ENCODE peak calls at places on chromosome 21, in nine cellular contexts. F is CD8-positive, alpha-beta T cell; Q is left ventricle myocardium inferior; V is mammary epithelial cell; J is right atrium auricular region; W is adrenal gland; M is CD4-positive, CD25-positive, alpha-beta regulatory T cell; L is Karpas-422; O is neural progenitor cell. R is an unnamed sample.
A peak's percentile ranks its signal among the peaks of the same experiment; 100 is the strongest.

GRCh38 chr21:29301703-29302102 is 3.0 kb downstream of the BACH1 start:
- DNase-seq in O (no peak), Q (no peak), J (no peak), F (no peak), L (no peak), V (no peak), W (no peak), M (no peak), R (no peak)

GRCh38 chr21:37670883-37671282 is 245.4 kb downstream of the KCNJ6 start:
- DNase-seq in Q (no peak), W (no peak), V (peak; percentile 25), F (no peak), O (no peak), M (no peak), J (no peak), L (no peak), R (no peak)

GRCh38 chr21:33901421-33902288 is 13.9 kb downstream of the ATP5PO start:
- DNase-seq in V (peak; percentile 33), L (peak; percentile 70), W (peak; percentile 76), Q (no peak), J (peak; percentile 68), M (peak; percentile 67), F (no peak), O (peak; percentile 74), R (peak; percentile 82)

GRCh38 chr21:29523646-29524045 is 224.9 kb downstream of the BACH1 start:
- DNase-seq in W (no peak), M (no peak), V (no peak), O (no peak), Q (no peak), L (no peak), F (no peak), J (no peak), R (no peak)

GRCh38 chr21:35254006-35254751 is 205.1 kb upstream of the RUNX1 start:
- DNase-seq in M (no peak), W (no peak), J (no peak), F (no peak), O (no peak), L (no peak), V (peak; percentile 91), Q (no peak), R (no peak)

GRCh38 chr21:33866851-33867250 is 48.8 kb downstream of the ATP5PO start:
- DNase-seq in O (no peak), Q (no peak), L (no peak), F (no peak), W (no peak), J (no peak), V (no peak), M (no peak), R (no peak)

GRCh38 chr21:22892757-22893156 is 1894.5 kb downstream of the NCAM2 start:
- DNase-seq in V (no peak), O (no peak), W (no peak), F (no peak), M (no peak), Q (no peak), L (no peak), J (no peak), R (no peak)

GRCh38 chr21:17387030-17387617 is 125.7 kb upstream of the CXADR start:
- DNase-seq in Q (no peak), W (peak; percentile 60), O (peak; percentile 80), J (no peak), F (peak; percentile 18), V (peak; percentile 47), L (peak; percentile 90), M (peak; percentile 70), R (peak; percentile 31)

GRCh38 chr21:15090390-15090789 is 25.6 kb upstream of the NRIP1 start:
- DNase-seq in V (no peak), F (no peak), L (no peak), Q (no peak), M (no peak), J (no peak), O (no peak), W (no peak), R (no peak)

GRCh38 chr21:15088483-15088882 is 23.7 kb upstream of the NRIP1 start:
- DNase-seq in O (no peak), F (no peak), W (no peak), J (no peak), V (no peak), Q (no peak), M (no peak), L (no peak), R (no peak)

GRCh38 chr21:15079276-15079675 is 14.5 kb upstream of the NRIP1 start:
- DNase-seq in V (no peak), J (no peak), F (no peak), W (no peak), L (no peak), Q (no peak), M (no peak), O (no peak), R (peak; percentile 31)

GRCh38 chr21:15080504-15080903 is 15.7 kb upstream of the NRIP1 start:
- DNase-seq in O (no peak), M (no peak), F (no peak), L (no peak), J (no peak), Q (no peak), V (no peak), W (no peak), R (no peak)

DNA sequence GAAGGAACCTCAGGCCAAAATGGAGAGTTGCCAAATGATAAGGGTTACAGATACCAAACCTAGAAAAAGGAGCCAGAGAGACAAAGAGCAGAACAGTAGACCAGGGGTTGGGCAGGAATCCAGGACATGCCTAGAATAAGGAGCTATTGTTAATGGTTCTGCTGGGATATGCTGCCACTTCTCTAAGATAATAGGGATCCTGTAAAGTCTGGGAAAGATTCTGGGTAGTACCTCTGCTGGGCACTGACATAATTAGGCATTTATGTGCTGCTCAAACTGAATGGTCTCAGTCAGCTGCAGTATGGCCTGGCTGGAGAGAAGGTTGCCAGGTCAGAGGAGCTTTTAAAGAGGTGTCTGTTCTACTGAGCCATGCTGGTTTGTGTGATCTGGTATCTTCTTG is 19.9 kb upstream of the NRIP1 start:
- DNase-seq in L (no peak), F (no peak), W (no peak), J (no peak), M (no peak), V (no peak), Q (no peak), O (no peak), R (no peak)
- H3K27ac ChIP-seq in L (no peak overlapping the region), F (no peak overlapping the region), W (no peak overlapping the region), J (no peak overlapping the region), M (no peak overlapping the region), V (no peak overlapping the region), Q (no peak overlapping the region), O (no peak overlapping the region), R (no peak overlapping the region)

GRCh38 chr21:39451332-39452206 is at the start of gene SH3BGR:
- DNase-seq in V (peak; percentile 37), F (no peak), W (peak; percentile 80), Q (peak; percentile 73), L (no peak), J (peak; percentile 84), O (peak; percentile 74), M (no peak), R (no peak)

GRCh38 chr21:39454949-39455668 is 3.3 kb downstream of the SH3BGR start:
- DNase-seq in J (no peak), Q (no peak), O (no peak), L (no peak), M (no peak), W (no peak), F (no peak), V (no peak), R (no peak)

GRCh38 chr21:39452965-39453332 is 1.2 kb downstream of the SH3BGR start:
- DNase-seq in O (peak; percentile 19), F (no peak), L (no peak), J (no peak), V (no peak), M (no peak), W (no peak), Q (no peak), R (no peak)

GRCh38 chr21:39453571-39454179 is 1.9 kb downstream of the SH3BGR start:
- DNase-seq in O (no peak), V (no peak), Q (no peak), J (no peak), W (no peak), L (no peak), F (no peak), M (no peak), R (no peak)

DNA sequence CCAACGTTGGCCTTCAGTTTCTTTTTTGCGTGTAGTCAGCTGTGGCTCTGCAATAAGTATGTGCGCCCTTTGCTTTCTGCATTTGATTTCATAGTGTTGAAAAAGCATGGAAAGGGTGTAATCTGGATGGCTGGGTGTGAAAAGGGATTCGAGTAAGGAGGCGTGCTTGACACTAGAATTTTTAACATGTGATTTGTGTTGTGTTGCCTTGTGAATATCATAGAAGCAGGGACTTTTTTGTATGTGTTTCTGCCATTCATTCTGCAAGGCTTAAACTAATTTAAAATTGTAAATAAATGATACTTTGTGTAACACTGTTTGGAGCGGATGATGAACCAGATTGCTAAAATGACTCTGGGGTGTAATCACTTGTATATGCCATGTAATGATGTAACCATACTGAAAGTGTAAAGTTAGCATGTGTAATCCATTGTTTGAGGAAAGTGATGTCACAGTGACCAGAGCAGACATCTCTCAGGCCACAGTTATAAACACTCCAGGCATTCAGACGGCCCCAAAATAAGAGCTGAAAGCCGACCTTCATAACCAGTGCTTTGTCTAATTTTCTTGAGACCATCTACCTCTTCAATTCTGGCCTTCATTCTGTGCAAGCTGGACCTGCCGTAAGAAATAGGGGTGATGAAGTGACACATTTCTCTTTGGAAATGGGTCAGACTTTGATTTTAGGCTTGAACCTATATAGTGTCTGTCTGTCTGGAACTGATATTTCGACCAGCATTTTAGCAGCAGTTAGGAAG is 616 bp downstream of the SH3BGR start:
- DNase-seq in M (no peak), W (no peak), O (no peak), Q (no peak), J (no peak), F (no peak), L (no peak), V (peak; percentile 14), R (no peak)
- H3K27ac ChIP-seq in M (no peak overlapping the region), W (no peak overlapping the region), O (no peak overlapping the region), Q (peak overlapping the region; percentile 87), J (peak overlapping the region; percentile 80), F (no peak overlapping the region), L (no peak overlapping the region), V (no peak overlapping the region), R (no peak overlapping the region)

GRCh38 chr21:31531967-31532366 is 127.5 kb upstream of the SOD1 start:
- DNase-seq in F (no peak), Q (no peak), L (no peak), J (no peak), V (no peak), O (no peak), W (no peak), M (no peak), R (no peak)

GRCh38 chr21:31529406-31529805 is 130.1 kb upstream of the SOD1 start:
- DNase-seq in W (no peak), V (no peak), M (no peak), J (no peak), L (no peak), O (no peak), F (no peak), Q (no peak), R (no peak)

GRCh38 chr21:31530918-31531705 is 128.4 kb upstream of the SOD1 start:
- DNase-seq in Q (no peak), M (no peak), J (no peak), W (peak; percentile 71), F (no peak), L (no peak), O (no peak), V (no peak), R (no peak)

GRCh38 chr21:31526040-31526439 is 133.5 kb upstream of the SOD1 start:
- DNase-seq in W (no peak), V (peak; percentile 45), J (no peak), F (no peak), Q (no peak), L (no peak), M (no peak), O (no peak), R (no peak)

DNA sequence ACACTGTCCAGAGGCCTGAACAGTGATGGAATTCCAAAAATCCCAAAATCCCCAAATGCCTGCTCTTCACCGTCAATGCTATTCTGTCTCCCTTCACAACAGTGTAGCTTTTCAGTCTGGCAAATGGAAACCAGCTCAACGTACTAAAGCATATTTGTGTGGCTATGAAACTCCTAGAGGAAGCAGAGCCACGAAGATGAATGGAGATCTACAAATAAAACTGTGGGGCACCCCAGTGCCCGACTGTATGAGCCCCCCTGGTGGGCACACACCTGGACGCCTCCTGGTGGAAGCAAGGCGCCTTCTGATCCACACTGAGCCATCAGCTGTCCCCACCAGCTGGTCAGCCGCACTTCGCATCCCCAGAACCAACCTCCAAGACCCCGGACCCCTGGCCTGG is 129.1 kb upstream of the SOD1 start:
- DNase-seq in V (no peak), W (no peak), L (no peak), O (no peak), Q (no peak), M (no peak), F (no peak), J (no peak), R (no peak)
- H3K27ac ChIP-seq in V (no peak overlapping the region), W (no peak overlapping the region), L (no peak overlapping the region), O (no peak overlapping the region), Q (no peak overlapping the region), M (no peak overlapping the region), F (no peak overlapping the region), J (no peak overlapping the region), R (no peak overlapping the region)

DNA sequence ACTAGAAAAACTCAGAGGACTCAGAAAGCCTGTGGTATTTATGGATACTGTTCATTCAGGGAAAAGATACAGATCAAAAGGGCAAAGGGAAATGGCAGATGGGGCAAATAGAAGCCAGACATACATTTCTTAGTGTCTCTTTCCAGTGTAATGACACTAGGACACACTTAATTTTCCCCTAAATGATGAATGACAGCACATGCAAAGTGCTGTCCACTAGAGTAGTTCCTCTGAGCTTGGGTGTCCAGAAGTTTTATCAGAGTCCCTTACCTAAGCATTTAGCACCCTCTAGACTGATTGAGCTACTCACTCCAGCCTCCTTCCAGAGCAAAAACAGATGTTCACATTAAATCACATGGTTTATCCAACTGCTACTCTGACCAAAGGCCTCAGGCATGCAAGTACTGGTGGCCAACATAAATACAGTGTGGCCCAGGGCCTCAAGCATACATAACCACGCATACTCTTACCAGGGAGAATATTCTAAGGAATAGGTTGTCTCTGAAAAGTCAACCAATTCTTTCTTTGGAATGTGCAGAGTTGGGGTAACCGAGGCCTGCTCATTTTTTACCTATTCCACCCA is 166.9 kb downstream of the NCAM2 start:
- DNase-seq in W (no peak), F (no peak), L (no peak), V (no peak), Q (no peak), J (no peak), M (no peak), O (no peak), R (no peak)
- H3K27ac ChIP-seq in W (no peak overlapping the region), F (no peak overlapping the region), L (no peak overlapping the region), V (no peak overlapping the region), Q (peak overlapping the region; percentile 32), J (no peak overlapping the region), M (no peak overlapping the region), O (no peak overlapping the region), R (no peak overlapping the region)